ENCODE peak calls at places on chromosomes 6 and 20, in five cellular contexts. K is CD8-positive, alpha-beta T cell; Q is cardiac muscle cell; S is Peyer's patch; U is mesendoderm. M is an unnamed sample.

GRCh38 chr6:7515363-7515762 is 26.1 kb upstream of the DSP start:
- DNase-seq in K (no peak), Q (no peak), S (no peak), U (no peak), M (no peak)

GRCh38 chr20:18543932-18544331 is 23.3 kb upstream of the SMIM26 start:
- DNase-seq in K (no peak), Q (no peak), S (no peak), U (no peak), M (no peak)

GRCh38 chr20:20864346-20865096 is 152.1 kb upstream of the RALGAPA2 start:
- DNase-seq in K (no peak), Q (peak), S (no peak), U (peak), M (no peak)

GRCh38 chr20:56934888-56935287 is 305.8 kb downstream of the TFAP2C start:
- DNase-seq in K (no peak), Q (no peak), S (no peak), U (no peak), M (no peak)

GRCh38 chr6:15365273-15365687 is 119.4 kb downstream of the JARID2 start:
- DNase-seq in K (peak), Q (peak), S (peak), U (no peak), M (peak)

GRCh38 chr6:112037783-112038216 is 16.1 kb upstream of the CCN6 start:
- DNase-seq in K (no peak), Q (peak), S (no peak), U (peak), M (no peak)

GRCh38 chr6:82410151-82410621 is 46.6 kb downstream of the TPBG start:
- DNase-seq in K (no peak), Q (peak), S (no peak), U (no peak), M (no peak)

GRCh38 chr20:57498425-57499400 is 26.2 kb downstream of the CTCFL start:
- DNase-seq in K (no peak), Q (peak), S (no peak), U (peak), M (peak)

GRCh38 chr20:47886454-47887041 is 101.3 kb upstream of the SULF2 start:
- DNase-seq in K (no peak), Q (no peak), S (no peak), U (no peak), M (no peak)

GRCh38 chr6:17703256-17703694 is 3.5 kb downstream of the NUP153 start:
- DNase-seq in K (no peak), Q (peak), S (no peak), U (no peak), M (peak)

GRCh38 chr6:103273048-103273447 is 1586.7 kb downstream of the HACE1 start:
- DNase-seq in K (no peak), Q (no peak), S (no peak), U (peak), M (no peak)

GRCh38 chr6:109237082-109237985 is 142.0 kb downstream of the CEP57L1 start:
- DNase-seq in K (no peak), Q (peak), S (no peak), U (no peak), M (no peak)

GRCh38 chr6:140809694-140810101 is 1323.0 kb upstream of the GJE1 start:
- DNase-seq in K (no peak), Q (peak), S (no peak), U (no peak), M (no peak)

GRCh38 chr20:37328149-37328945 is 17.6 kb upstream of the SRC start:
- DNase-seq in K (no peak), Q (no peak), S (no peak), U (no peak), M (no peak)

GRCh38 chr6:112030206-112030932 is 23.5 kb upstream of the CCN6 start:
- DNase-seq in K (no peak), Q (no peak), S (no peak), U (no peak), M (no peak)

GRCh38 chr6:32867022-32867477 is 13.1 kb downstream of the PSMB9 start:
- DNase-seq in K (no peak), Q (no peak), S (no peak), U (no peak), M (no peak)

GRCh38 chr6:26473758-26474438 is 16.1 kb downstream of the BTN2A1 start:
- DNase-seq in K (peak), Q (peak), S (peak), U (peak), M (peak)

GRCh38 chr6:81465859-81466258 is 286.6 kb downstream of the TENT5A start:
- DNase-seq in K (no peak), Q (peak), S (no peak), U (peak), M (no peak)

GRCh38 chr6:7421066-7421465 is 31.5 kb downstream of the RIOK1 start:
- DNase-seq in K (no peak), Q (no peak), S (no peak), U (no peak), M (no peak)

GRCh38 chr6:163964778-163965177 is 550.3 kb downstream of the QKI start:
- DNase-seq in K (no peak), Q (no peak), S (no peak), U (no peak), M (no peak)

GRCh38 chr20:3930265-3931206 is 41.3 kb downstream of the PANK2 start:
- DNase-seq in K (no peak), Q (no peak), S (no peak), U (no peak), M (no peak)

GRCh38 chr6:100658486-100658885 is 193.8 kb upstream of the SIM1 start:
- DNase-seq in K (no peak), Q (no peak), S (no peak), U (no peak), M (no peak)

GRCh38 chr6:43391448-43392031 is 22.1 kb upstream of the ZNF318 start:
- DNase-seq in K (peak), Q (no peak), S (no peak), U (no peak), M (peak)

GRCh38 chr20:23445596-23446217 is 6.2 kb downstream of the CSTL1 start:
- DNase-seq in K (no peak), Q (peak), S (no peak), U (peak), M (no peak)

GRCh38 chr20:31829731-31830130 is 10.6 kb downstream of the MYLK2 start:
- DNase-seq in K (no peak), Q (no peak), S (peak), U (no peak), M (no peak)

GRCh38 chr6:153231048-153231635 is 100.1 kb upstream of the RGS17 start:
- DNase-seq in K (no peak), Q (peak), S (no peak), U (peak), M (no peak)

GRCh38 chr20:64100566-64100888 is 6.8 kb downstream of the NPBWR2 start:
- DNase-seq in K (no peak), Q (no peak), S (no peak), U (no peak), M (no peak)

GRCh38 chr20:59010321-59010994 is 3.4 kb upstream of the CTSZ start:
- DNase-seq in K (peak), Q (peak), S (no peak), U (peak), M (no peak)

GRCh38 chr6:159970659-159971063 is 1.8 kb downstream of the IGF2R start:
- DNase-seq in K (no peak), Q (no peak), S (no peak), U (no peak), M (no peak)

GRCh38 chr6:43957273-43957672 is 170.0 kb downstream of the MRPL14 start:
- DNase-seq in K (no peak), Q (no peak), S (no peak), U (no peak), M (no peak)

GRCh38 chr6:18350271-18350670 is 36.9 kb upstream of the RNF144B start:
- DNase-seq in K (no peak), Q (peak), S (no peak), U (no peak), M (no peak)

GRCh38 chr6:158145940-158146339 is 22.1 kb downstream of the SERAC1 start:
- DNase-seq in K (no peak), Q (no peak), S (no peak), U (no peak), M (no peak)

GRCh38 chr20:14055127-14055742 is 59.9 kb downstream of the MACROD2 start:
- DNase-seq in K (no peak), Q (peak), S (no peak), U (peak), M (no peak)

GRCh38 chr6:31791324-31792089 is 4.0 kb downstream of the VARS1 start:
- DNase-seq in K (no peak), Q (peak), S (peak), U (peak), M (no peak)

GRCh38 chr6:34248198-34248726 is 544 bp downstream of the SMIM29 start:
- DNase-seq in K (peak), Q (no peak), S (peak), U (peak), M (peak)

GRCh38 chr6:158024566-158025297 is 43.1 kb downstream of the SYNJ2 start:
- DNase-seq in K (no peak), Q (no peak), S (no peak), U (no peak), M (no peak)

GRCh38 chr6:129267028-129267427 is 384.1 kb downstream of the LAMA2 start:
- DNase-seq in K (no peak), Q (no peak), S (no peak), U (peak), M (no peak)

DNA sequence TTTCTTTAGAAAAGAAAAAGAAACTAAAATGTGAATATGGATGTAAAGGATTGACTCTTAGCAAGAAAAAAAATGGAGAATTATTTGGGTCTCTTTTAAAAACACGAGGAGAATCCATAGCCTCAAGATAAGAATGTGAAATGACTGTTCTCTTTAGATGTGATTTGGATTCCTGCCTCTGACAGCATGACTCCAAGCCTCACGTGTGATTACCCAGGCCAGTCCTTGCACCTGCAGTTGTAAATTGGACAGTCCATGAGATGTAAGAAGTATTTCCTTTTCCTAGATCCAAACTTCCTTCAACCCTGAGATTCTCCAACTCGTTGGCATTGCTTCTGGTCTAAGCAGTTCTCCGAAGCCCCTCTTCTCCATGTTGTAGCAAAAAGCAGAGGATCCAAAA is 31.9 kb downstream of the SLC2A12 start:
- DNase-seq in K (no peak), Q (no peak), S (no peak), U (no peak), M (no peak)
- H3K4me3 ChIP-seq in K (no peak), Q (no peak), S (no peak), U (no peak), M (no peak)

GRCh38 chr20:49833483-49833882 is 20.9 kb downstream of the SLC9A8 start:
- DNase-seq in K (no peak), Q (no peak), S (no peak), U (no peak), M (no peak)

GRCh38 chr20:49831770-49832631 is 19.4 kb downstream of the SLC9A8 start:
- DNase-seq in K (no peak), Q (no peak), S (no peak), U (no peak), M (no peak)

GRCh38 chr20:49831022-49831769 is 18.6 kb downstream of the SLC9A8 start:
- DNase-seq in K (no peak), Q (peak), S (no peak), U (no peak), M (no peak)

GRCh38 chr20:49835031-49835430 is 22.4 kb downstream of the SLC9A8 start:
- DNase-seq in K (no peak), Q (no peak), S (no peak), U (no peak), M (no peak)

DNA sequence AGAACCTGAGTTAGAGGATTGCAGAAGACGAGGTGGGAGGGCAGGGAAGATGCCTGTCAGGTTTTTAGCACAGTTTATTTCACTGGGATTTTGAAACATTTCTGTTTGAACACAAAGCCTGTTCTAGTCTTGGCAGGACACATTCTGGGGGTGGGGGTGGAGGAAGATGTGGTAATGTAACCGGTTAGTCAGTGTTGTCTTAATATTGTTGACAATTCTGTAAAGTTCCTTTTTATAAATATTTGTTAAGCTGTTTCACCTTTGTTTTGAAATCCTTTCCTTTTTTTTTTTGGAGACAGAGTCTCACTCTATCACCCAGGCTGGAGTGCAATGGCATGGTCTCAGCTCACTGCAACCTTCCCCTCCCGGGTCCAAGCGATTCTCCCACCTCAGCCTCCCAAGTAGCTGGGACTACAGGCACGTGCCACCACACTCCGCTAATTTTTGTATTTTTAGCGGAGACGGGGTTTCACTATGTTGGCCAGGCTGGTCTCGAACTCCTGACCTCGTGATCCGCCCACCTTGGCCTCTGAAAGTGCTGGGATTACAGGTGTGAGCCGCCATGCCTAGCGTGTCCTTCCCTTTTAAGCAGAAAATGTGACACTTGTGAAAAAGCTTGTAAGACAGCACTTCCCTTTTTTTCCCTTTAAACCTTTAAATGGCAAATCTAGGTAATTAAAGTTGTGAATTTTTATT is 20.2 kb downstream of the SLC9A8 start:
- DNase-seq in K (no peak), Q (peak), S (no peak), U (no peak), M (no peak)
- H3K27ac ChIP-seq in K (no peak), Q (no peak), S (peak), U (no peak), M (no peak)

GRCh38 chr6:27777126-27777525 is 135.1 kb downstream of the OR2B2 start:
- DNase-seq in K (peak), Q (no peak), S (no peak), U (peak), M (no peak)
- H3K4me3 ChIP-seq in K (no peak), Q (no peak), S (no peak), U (peak), M (no peak)

DNA sequence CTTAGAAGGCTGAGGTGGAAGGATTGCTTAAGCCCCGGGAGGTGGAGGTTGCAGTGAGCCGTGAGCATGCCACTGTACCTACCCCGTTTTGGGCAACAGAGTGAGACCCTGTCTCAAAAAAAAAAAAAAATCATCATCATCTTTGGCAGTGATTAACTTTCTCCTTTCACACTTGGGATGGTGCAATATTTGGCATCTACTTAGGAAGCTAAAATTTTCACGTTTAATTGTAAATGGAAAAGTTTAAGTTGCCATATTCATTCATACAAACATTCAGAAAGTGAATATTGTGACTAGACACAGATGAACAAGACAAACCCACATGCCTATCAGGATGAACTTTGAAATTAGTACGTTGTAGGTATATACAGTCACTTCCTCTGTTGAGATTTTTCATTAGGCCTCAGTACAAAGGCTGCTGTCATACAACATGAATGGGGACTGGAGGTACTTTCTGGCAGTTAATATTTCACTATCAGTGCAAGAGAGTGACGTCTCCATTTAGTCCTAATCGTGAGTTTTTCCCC is 10.3 kb downstream of the TOP1 start:
- DNase-seq in K (no peak), Q (no peak), S (no peak), U (no peak), M (no peak)
- H3K27ac ChIP-seq in K (no peak), Q (no peak), S (peak), U (no peak), M (no peak)

DNA sequence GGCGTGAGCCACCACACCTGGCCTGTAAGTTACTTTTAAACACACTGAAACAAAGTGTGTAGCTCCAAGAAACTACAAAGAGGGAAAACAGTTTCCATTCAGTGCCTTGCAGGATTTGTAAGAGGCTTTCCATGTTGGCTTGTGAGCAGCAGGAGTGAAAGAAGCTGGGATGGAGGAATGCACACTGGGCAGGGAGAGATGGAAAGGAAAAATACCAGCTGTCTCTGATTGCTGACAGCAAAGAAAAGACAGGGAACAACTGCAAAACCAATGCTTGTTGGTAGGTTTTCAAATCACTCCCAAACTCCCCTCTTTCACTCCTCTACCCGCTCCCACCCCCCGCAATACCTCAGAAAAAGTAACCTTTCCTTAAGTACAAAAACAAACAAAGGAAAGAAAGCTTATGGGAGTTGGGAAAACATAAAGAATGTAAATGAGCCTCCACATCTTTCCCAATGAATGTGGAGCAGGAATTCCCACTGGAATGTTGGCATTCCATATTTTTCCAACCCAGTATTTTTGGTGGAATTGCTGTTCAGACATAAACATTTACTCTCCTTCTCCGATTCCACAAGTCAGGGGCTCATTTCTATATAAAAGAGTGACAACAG is 166.1 kb downstream of the THBS2 start:
- DNase-seq in K (no peak), Q (peak), S (no peak), U (peak), M (no peak)
- H3K4me3 ChIP-seq in K (no peak), Q (no peak), S (no peak), U (no peak), M (no peak)

GRCh38 chr6:167566711-167567141 is 241.8 kb downstream of the TTLL2 start:
- DNase-seq in K (peak), Q (no peak), S (peak), U (no peak), M (no peak)
- H3K27ac ChIP-seq in K (no peak), Q (peak), S (no peak), U (no peak), M (no peak)

DNA sequence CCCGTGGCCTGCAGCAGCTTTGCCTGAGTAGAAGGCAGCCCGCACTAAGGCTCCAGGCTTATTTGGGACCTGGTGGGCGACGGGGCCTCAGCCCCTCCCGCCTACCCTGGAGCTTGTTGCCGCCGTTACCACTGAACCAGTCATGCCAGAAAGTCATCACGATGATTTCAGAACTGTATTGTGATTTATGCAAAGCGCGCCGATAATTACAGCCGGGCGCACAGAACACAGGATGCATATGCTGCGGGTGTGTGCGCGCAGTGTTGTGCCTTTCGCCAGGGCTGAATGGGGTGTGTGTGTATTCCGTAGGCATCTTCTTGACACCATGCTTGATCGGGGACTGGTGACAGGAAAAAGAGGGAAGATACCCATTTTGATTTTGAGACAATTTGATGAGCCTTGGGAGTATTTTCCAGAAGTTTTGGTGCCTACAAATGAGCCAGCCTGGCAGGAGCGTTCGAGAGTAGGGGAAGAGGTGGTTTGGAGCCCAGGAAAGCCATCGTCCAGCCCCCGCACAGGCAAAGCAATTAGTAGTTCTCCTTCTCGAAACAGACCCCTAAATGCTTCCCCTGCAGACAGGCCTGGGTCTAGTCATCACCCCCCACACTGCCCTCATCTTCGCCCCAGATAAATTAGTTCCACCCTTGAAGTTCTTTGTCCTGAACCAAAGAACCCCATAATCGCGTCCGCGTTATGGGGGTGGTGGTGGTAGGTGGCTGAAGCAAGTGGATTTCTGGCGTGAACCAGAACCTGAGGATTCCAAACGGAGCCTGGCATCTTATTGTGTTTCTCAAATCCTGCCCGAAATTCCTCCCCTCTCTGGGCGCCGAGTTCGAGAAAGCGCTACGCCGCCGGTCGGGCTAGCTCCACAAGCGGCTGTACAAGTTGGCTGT is 1.9 kb upstream of the NR2E1 start:
- DNase-seq in K (no peak), Q (no peak), S (no peak), U (no peak), M (no peak)
- H3K4me3 ChIP-seq in K (no peak), Q (no peak), S (no peak), U (no peak), M (no peak)

GRCh38 chr6:11427827-11428245 is 109.7 kb upstream of the TMEM170B start:
- DNase-seq in K (no peak), Q (no peak), S (no peak), U (no peak), M (no peak)
- H3K27ac ChIP-seq in K (no peak), Q (no peak), S (peak), U (peak), M (no peak)